ENCODE peak calls at places on chromosomes 6 and 20, in eight cellular contexts. C, F, Q, L, X, S, V and Z are unnamed samples.
A peak's percentile ranks its signal among the peaks of the same experiment; 100 is the strongest.

GRCh38 chr6:22042713-22043112 is 254.1 kb downstream of the PRL start:
- DNase-seq in C (no peak), F (peak; percentile 39), Q (no peak), L (no peak), X (no peak), S (no peak), V (no peak), Z (no peak)

GRCh38 chr6:74018825-74019224 is 322.8 kb downstream of the CD109 start:
- DNase-seq in C (no peak), F (no peak), Q (no peak), L (no peak), X (no peak), S (no peak), V (no peak), Z (no peak)

GRCh38 chr6:45677381-45677992 is 299.8 kb upstream of the SUPT3H start:
- DNase-seq in C (no peak), F (peak; percentile 42), Q (peak; percentile 47), L (no peak), X (peak; percentile 83), S (peak; percentile 31), V (peak; percentile 59), Z (peak; percentile 67)

GRCh38 chr6:106069478-106069877 is 16.7 kb upstream of the PRDM1 start:
- DNase-seq in C (peak; percentile 58), F (no peak), Q (no peak), L (peak; percentile 50), X (peak; percentile 63), S (no peak), V (peak; percentile 48), Z (no peak)

GRCh38 chr6:136318676-136319075 is 29.0 kb upstream of the BCLAF1 start:
- DNase-seq in C (no peak), F (no peak), Q (no peak), L (no peak), X (no peak), S (no peak), V (no peak), Z (no peak)

GRCh38 chr6:83252717-83253116 is 59.6 kb downstream of the RWDD2A start:
- DNase-seq in C (peak; percentile 24), F (no peak), Q (no peak), L (no peak), X (peak; percentile 15), S (no peak), V (no peak), Z (peak; percentile 47)

GRCh38 chr6:30194797-30195690 is 18.2 kb downstream of the TRIM26 start:
- DNase-seq in C (no peak), F (no peak), Q (no peak), L (no peak), X (no peak), S (no peak), V (no peak), Z (no peak)

GRCh38 chr6:1494671-1495070 is 105.3 kb downstream of the FOXF2 start:
- DNase-seq in C (no peak), F (no peak), Q (no peak), L (peak; percentile 94), X (no peak), S (no peak), V (no peak), Z (no peak)

GRCh38 chr6:149899486-149899885 is 1.6 kb upstream of the RAET1E start:
- DNase-seq in C (no peak), F (no peak), Q (no peak), L (no peak), X (no peak), S (no peak), V (no peak), Z (no peak)

GRCh38 chr20:63049191-63049518 is 42.4 kb upstream of the BHLHE23 start:
- DNase-seq in C (no peak), F (no peak), Q (no peak), L (no peak), X (no peak), S (no peak), V (no peak), Z (no peak)

GRCh38 chr20:47003223-47003622 is 108.6 kb downstream of the EYA2 start:
- DNase-seq in C (no peak), F (no peak), Q (no peak), L (no peak), X (no peak), S (no peak), V (no peak), Z (no peak)

GRCh38 chr6:46799657-46800056 is 6.5 kb downstream of the MEP1A start:
- DNase-seq in C (no peak), F (no peak), Q (no peak), L (no peak), X (no peak), S (no peak), V (no peak), Z (no peak)

GRCh38 chr6:24969343-24969860 is 33.6 kb upstream of the RIPOR2 start:
- DNase-seq in C (no peak), F (no peak), Q (no peak), L (no peak), X (no peak), S (no peak), V (no peak), Z (no peak)

GRCh38 chr6:1903780-1904493 is 294.2 kb downstream of the FOXC1 start:
- DNase-seq in C (no peak), F (no peak), Q (no peak), L (no peak), X (peak; percentile 52), S (no peak), V (no peak), Z (no peak)

GRCh38 chr6:22072939-22073338 is 223.9 kb downstream of the PRL start:
- DNase-seq in C (no peak), F (no peak), Q (no peak), L (no peak), X (no peak), S (no peak), V (no peak), Z (no peak)

GRCh38 chr20:10659651-10660601 is 13.9 kb downstream of the JAG1 start:
- DNase-seq in C (no peak), F (no peak), Q (no peak), L (no peak), X (no peak), S (no peak), V (no peak), Z (no peak)

GRCh38 chr20:36499723-36500501 is 41.4 kb upstream of the MYL9 start:
- DNase-seq in C (no peak), F (no peak), Q (no peak), L (no peak), X (peak; percentile 43), S (no peak), V (no peak), Z (no peak)

GRCh38 chr20:34458631-34459030 is 57.6 kb upstream of the DYNLRB1 start:
- DNase-seq in C (peak; percentile 17), F (no peak), Q (no peak), L (no peak), X (peak; percentile 66), S (no peak), V (no peak), Z (no peak)

GRCh38 chr6:13526718-13527668 is 39.6 kb upstream of the GFOD1 start:
- DNase-seq in C (no peak), F (peak; percentile 50), Q (peak; percentile 55), L (peak; percentile 95), X (peak; percentile 95), S (peak; percentile 4), V (no peak), Z (no peak)

GRCh38 chr6:118280210-118280609 is 267.9 kb upstream of the PLN start:
- DNase-seq in C (no peak), F (no peak), Q (no peak), L (no peak), X (no peak), S (no peak), V (no peak), Z (no peak)

GRCh38 chr6:35474129-35474977 is 6.2 kb downstream of the RPL10A start:
- DNase-seq in C (no peak), F (no peak), Q (no peak), L (no peak), X (no peak), S (no peak), V (no peak), Z (no peak)

GRCh38 chr20:973785-974194 is 28.3 kb downstream of the RSPO4 start:
- DNase-seq in C (peak; percentile 7), F (no peak), Q (no peak), L (peak; percentile 12), X (peak; percentile 22), S (peak; percentile 4), V (no peak), Z (no peak)

GRCh38 chr6:626236-626635 is 30.7 kb downstream of the HUS1B start:
- DNase-seq in C (no peak), F (no peak), Q (no peak), L (no peak), X (no peak), S (no peak), V (no peak), Z (no peak)

GRCh38 chr6:24245275-24245674 is 112.6 kb downstream of the DCDC2 start:
- DNase-seq in C (no peak), F (no peak), Q (no peak), L (no peak), X (no peak), S (no peak), V (no peak), Z (no peak)

GRCh38 chr20:44092551-44093248 is 94.3 kb downstream of the JPH2 start:
- DNase-seq in C (no peak), F (no peak), Q (peak; percentile 33), L (peak; percentile 21), X (peak; percentile 69), S (no peak), V (no peak), Z (no peak)

GRCh38 chr6:76701610-76702009 is 629.1 kb upstream of the IMPG1 start:
- DNase-seq in C (no peak), F (no peak), Q (no peak), L (no peak), X (peak; percentile 5), S (no peak), V (no peak), Z (no peak)

GRCh38 chr20:11172881-11173280 is 499.1 kb upstream of the JAG1 start:
- DNase-seq in C (no peak), F (no peak), Q (no peak), L (no peak), X (no peak), S (no peak), V (no peak), Z (no peak)

GRCh38 chr20:11011653-11012052 is 337.9 kb upstream of the JAG1 start:
- DNase-seq in C (no peak), F (no peak), Q (no peak), L (no peak), X (no peak), S (no peak), V (no peak), Z (no peak)

GRCh38 chr6:41594766-41595165 is 43.5 kb upstream of the MDFI start:
- DNase-seq in C (no peak), F (peak; percentile 15), Q (no peak), L (no peak), X (no peak), S (no peak), V (no peak), Z (no peak)

GRCh38 chr20:36482044-36482473 is 59.3 kb upstream of the MYL9 start:
- DNase-seq in C (no peak), F (peak; percentile 74), Q (no peak), L (peak; percentile 98), X (no peak), S (no peak), V (peak; percentile 61), Z (no peak)

GRCh38 chr20:36573103-36573797 is at the start of gene TGIF2:
- DNase-seq in C (no peak), F (peak; percentile 90), Q (peak; percentile 83), L (peak; percentile 63), X (peak; percentile 85), S (peak; percentile 86), V (peak; percentile 79), Z (no peak)

GRCh38 chr6:129031051-129031599 is 148.2 kb downstream of the LAMA2 start:
- DNase-seq in C (peak; percentile 21), F (no peak), Q (no peak), L (no peak), X (no peak), S (no peak), V (no peak), Z (peak; percentile 44)

GRCh38 chr6:16060039-16060438 is 68.8 kb upstream of the MYLIP start:
- DNase-seq in C (no peak), F (no peak), Q (no peak), L (no peak), X (no peak), S (no peak), V (no peak), Z (no peak)

GRCh38 chr20:2005359-2005758 is 11.5 kb upstream of the PDYN start:
- DNase-seq in C (no peak), F (no peak), Q (no peak), L (no peak), X (no peak), S (peak; percentile 4), V (no peak), Z (no peak)